ENCODE peak calls at places on chromosome 1, in five cellular contexts. V, X, B, I and Q are unnamed samples.

GRCh38 chr1:212608956-212609700 is 567 bp downstream of the ATF3 start:
- DNase-seq in V (peak), B (no peak), I (peak), X (peak), Q (peak)

GRCh38 chr1:208239518-208240381 is 4.4 kb downstream of the PLXNA2 start:
- DNase-seq in I (peak), X (peak), V (peak), B (no peak), Q (peak)

GRCh38 chr1:92411511-92411910 is 75.2 kb downstream of the GFI1 start:
- DNase-seq in I (no peak), V (no peak), B (no peak), X (no peak), Q (peak)

GRCh38 chr1:183719289-183719688 is 66.2 kb upstream of the APOBEC4 start:
- DNase-seq in I (no peak), X (no peak), V (no peak), B (peak), Q (no peak)

GRCh38 chr1:179754031-179754624 is 11.0 kb downstream of the FAM163A start:
- DNase-seq in B (no peak), V (no peak), X (no peak), I (no peak), Q (no peak)

GRCh38 chr1:62386351-62387121 is 50.3 kb upstream of the USP1 start:
- DNase-seq in B (peak), X (no peak), V (peak), I (no peak), Q (no peak)

GRCh38 chr1:183993132-183993531 is 44.4 kb downstream of the COLGALT2 start:
- DNase-seq in I (no peak), V (peak), B (no peak), X (no peak), Q (no peak)

GRCh38 chr1:113659010-113659409 is 100.3 kb downstream of the PHTF1 start:
- DNase-seq in B (no peak), X (no peak), V (no peak), I (no peak), Q (no peak)

GRCh38 chr1:43067856-43068751 is 104.0 kb downstream of the EBNA1BP2 start:
- DNase-seq in V (no peak), B (no peak), X (no peak), I (peak), Q (peak)

GRCh38 chr1:84853743-84854721 is 39.0 kb downstream of the LPAR3 start:
- DNase-seq in I (no peak), V (no peak), X (no peak), B (peak), Q (no peak)

GRCh38 chr1:116259665-116260064 is 113.4 kb upstream of the ATP1A1 start:
- DNase-seq in I (no peak), V (no peak), X (no peak), B (no peak), Q (no peak)

GRCh38 chr1:210822897-210823296 is 311.1 kb downstream of the KCNH1 start:
- DNase-seq in V (no peak), B (no peak), I (no peak), X (no peak), Q (no peak)

GRCh38 chr1:16195518-16195905 is 16.9 kb downstream of the ARHGEF19 start:
- DNase-seq in B (no peak), V (no peak), X (no peak), I (peak), Q (no peak)

GRCh38 chr1:180962178-180962577 is 49.5 kb downstream of the KIAA1614 start:
- DNase-seq in X (no peak), V (no peak), B (no peak), I (no peak), Q (peak)

DNA sequence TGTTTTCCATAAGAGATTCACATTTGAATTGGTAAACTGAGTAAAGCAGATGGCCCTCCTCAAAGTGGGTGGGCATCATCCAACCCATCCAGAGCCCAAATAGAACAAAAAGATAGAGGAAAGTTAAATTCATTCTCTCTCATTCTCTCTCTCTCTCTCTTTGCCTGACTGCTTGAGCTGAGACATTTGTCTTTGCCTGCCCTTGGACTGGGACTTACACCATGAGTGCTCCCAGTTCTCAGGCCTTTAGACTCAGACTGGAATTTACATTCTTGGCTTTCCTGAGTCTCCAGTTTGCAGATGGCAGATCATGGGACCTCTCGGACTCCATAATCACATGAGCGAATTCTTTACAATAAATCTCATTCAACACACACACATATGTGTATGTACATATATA is 69.6 kb downstream of the RGS13 start:
- DNase-seq in X (no peak), B (no peak), I (no peak), V (no peak), Q (no peak)
- TF ChIP-seq EP300 in X (no peak), B (no peak), I (no peak), V (no peak), Q (no peak)

DNA sequence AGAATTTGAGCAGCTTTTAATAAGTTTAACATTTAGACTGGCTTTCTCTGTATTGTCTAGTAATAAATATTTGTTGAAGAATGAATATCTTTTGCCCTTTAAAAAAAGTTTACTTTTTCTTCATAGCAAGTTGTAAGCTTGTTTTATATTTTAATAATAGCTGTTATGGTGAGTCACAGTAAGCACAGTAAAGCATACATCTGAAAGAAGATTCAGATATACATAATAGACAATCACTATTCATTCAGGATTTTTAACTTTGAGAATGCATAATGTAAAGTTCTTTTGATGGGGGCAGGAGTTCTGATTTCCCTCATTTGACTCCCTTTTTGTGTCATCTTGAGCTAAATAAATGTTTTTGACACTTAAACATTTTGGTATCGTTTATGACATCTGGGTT is 66.0 kb downstream of the ZMYM4 start:
- DNase-seq in X (no peak), B (no peak), I (no peak), V (no peak), Q (no peak)
- TF ChIP-seq EP300 in X (no peak), B (no peak), I (no peak), V (no peak), Q (no peak)

GRCh38 chr1:12460911-12461621 is 156.9 kb downstream of the DHRS3 start:
- DNase-seq in X (peak), B (no peak), I (peak), V (no peak), Q (peak)
- TF ChIP-seq EP300 in X (no peak), B (no peak), I (no peak), V (no peak), Q (no peak)

DNA sequence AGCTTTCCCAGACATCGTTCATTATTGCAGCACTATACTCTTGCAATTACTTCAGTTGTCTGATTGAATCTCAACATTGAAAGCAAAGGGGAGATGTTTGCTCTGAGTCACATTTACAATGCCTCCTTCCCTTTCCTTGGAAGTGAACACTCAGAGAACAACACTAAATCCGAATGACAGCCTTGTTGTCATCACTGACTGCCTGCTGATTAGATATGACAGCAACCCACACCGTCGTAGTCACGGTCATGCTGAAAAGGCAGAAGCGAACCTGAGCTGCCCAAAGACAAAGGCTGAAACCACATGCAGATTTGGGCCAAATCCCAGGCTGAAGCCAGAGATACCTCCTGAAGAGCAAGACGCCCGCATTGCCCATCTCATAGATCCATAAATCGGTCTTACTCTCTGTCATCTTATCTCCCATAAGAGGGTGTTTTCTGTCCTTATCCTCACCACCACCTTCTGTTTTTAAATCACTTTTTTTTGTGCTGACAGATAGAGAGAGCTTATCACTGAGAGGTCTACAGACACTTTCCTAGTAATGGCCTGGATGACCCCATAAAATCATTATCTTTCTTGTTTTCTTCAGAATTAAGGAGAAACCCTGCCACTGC is 47.5 kb downstream of the TMCO4 start:
- DNase-seq in V (no peak), X (no peak), B (no peak), I (no peak), Q (no peak)
- TF ChIP-seq EP300 in V (no peak), X (no peak), B (no peak), I (no peak), Q (no peak)

GRCh38 chr1:161954466-161954865 is 69.2 kb downstream of the OLFML2B start:
- DNase-seq in X (no peak), B (no peak), V (no peak), I (no peak), Q (no peak)

GRCh38 chr1:161954050-161954449 is 69.6 kb downstream of the OLFML2B start:
- DNase-seq in I (no peak), V (no peak), X (no peak), B (no peak), Q (no peak)

GRCh38 chr1:161958425-161958824 is 65.2 kb downstream of the OLFML2B start:
- DNase-seq in I (no peak), X (no peak), V (no peak), B (no peak), Q (no peak)

GRCh38 chr1:161953256-161953920 is 70.3 kb downstream of the OLFML2B start:
- DNase-seq in B (no peak), V (no peak), I (no peak), X (no peak), Q (no peak)

DNA sequence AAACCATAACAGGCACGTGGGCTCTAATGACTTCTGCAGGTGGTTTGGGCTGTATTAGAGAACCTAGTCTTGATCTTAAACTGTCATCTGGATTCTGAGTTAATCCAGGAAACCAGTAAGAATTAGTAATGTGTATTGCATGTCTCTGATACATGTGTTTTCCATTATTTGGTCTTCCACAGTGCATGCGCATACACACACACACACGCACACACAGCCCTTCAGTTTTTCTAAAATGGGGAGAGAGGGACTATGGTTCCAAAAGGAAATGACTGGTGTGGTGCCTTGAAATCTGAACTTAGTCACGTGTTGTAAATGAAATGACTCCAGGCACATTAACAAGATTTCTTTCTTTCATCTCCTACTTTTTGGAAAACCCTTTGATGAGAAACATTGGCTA is 67.6 kb downstream of the OLFML2B start:
- DNase-seq in I (no peak), X (no peak), V (no peak), B (no peak), Q (no peak)
- TF ChIP-seq EP300 in I (no peak), X (no peak), V (no peak), B (no peak), Q (no peak)

GRCh38 chr1:204592246-204592948 is 76.2 kb downstream of the MDM4 start:
- DNase-seq in I (no peak), V (no peak), X (no peak), B (no peak), Q (no peak)
- TF ChIP-seq EP300 in I (no peak), V (no peak), X (no peak), B (no peak), Q (no peak)

GRCh38 chr1:172452536-172453159 is 8.8 kb upstream of the PIGC start:
- DNase-seq in I (no peak), B (no peak), V (peak), X (no peak), Q (no peak)

GRCh38 chr1:172457479-172458130 is 13.7 kb upstream of the PIGC start:
- DNase-seq in X (no peak), V (no peak), B (no peak), I (no peak), Q (no peak)

GRCh38 chr1:172453607-172454006 is 9.7 kb upstream of the PIGC start:
- DNase-seq in I (no peak), X (no peak), V (no peak), B (no peak), Q (no peak)

GRCh38 chr1:172460177-172460576 is 16.3 kb upstream of the PIGC start:
- DNase-seq in B (peak), V (peak), I (no peak), X (no peak), Q (no peak)

GRCh38 chr1:172456344-172456769 is 12.5 kb upstream of the PIGC start:
- DNase-seq in X (no peak), I (no peak), B (no peak), V (no peak), Q (no peak)
- TF ChIP-seq EP300 in X (no peak), I (no peak), B (no peak), V (no peak), Q (no peak)

DNA sequence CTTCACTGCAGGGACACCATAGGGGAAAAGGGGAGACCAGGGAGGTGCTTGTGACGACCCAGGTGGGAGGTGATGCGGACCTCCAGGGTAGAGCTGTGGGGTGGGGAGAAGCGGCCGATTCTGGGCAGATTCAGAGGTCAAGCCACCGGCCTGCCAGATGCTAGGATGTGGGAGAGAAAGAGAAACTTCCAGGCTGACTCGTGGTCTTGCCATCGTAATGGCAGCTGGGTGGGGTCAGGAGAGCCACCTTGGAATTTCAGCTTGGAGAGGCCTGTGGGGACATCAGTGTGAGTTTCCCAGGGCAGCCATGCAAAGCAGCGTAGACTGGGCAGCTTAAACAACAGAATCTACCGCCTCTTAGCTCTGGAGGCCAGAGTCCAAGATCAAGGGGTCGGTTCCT is 258.0 kb upstream of the VAMP3 start:
- DNase-seq in I (no peak), B (no peak), V (no peak), X (no peak), Q (no peak)
- TF ChIP-seq EP300 in I (no peak), B (no peak), V (no peak), X (no peak), Q (no peak)

DNA sequence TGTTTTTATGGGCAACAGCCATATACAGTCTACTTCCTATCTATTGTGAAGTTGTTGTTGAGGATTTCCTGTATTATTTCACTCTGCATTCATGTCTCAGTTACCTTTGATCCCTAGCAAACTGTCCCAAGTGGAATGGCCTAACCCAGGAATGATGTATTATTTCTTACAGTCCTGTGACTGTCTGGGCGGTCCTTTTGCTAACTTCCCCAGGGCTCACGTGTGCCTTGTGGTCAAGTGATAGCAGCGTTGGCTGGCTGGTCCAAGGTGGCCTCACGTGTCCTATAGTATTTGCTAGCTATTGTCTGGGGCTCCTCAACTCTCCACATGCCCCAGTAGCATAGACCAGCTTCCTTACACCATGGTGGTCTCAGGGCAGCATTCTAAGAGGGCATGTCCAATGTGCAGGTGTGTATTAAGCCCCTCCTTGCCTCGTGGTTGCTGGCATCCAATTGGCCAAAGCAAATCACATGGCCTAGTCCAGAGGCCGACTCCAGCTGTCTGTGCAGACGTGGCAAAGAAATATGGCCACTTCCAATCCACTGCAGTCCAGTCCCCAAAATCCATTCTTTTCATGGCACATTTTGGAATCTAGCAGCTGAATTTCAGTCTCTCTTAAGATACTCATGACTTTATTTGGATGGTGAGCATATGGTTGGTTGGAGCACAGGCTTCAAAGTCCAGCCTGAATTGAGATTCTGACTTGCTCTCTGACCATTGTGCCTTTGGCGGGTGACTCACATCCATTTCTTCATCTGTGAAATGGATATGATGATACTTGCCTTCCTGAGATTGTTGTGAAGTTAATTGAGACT is 94.1 kb downstream of the GALNT2 start:
- DNase-seq in I (no peak), X (no peak), V (peak), B (no peak), Q (no peak)
- TF ChIP-seq EP300 in I (no peak), X (no peak), V (no peak), B (no peak), Q (no peak)